ENCODE peak calls at places on chromosomes 2 and 18, in four cellular contexts. S is K562, B is GM12891, U is HepG2. W is an unnamed sample.

GRCh38 chr2:218964041-218964771 is 4.7 kb downstream of the CDK5R2 start:
- DNase-seq in S (peak), B (no peak), U (no peak), W (no peak)

GRCh38 chr2:201139836-201140599 is 24.1 kb downstream of the CFLAR start:
- DNase-seq in S (no peak), B (no peak), U (no peak), W (no peak)

GRCh38 chr2:62466501-62466854 is 39.5 kb downstream of the TMEM17 start:
- DNase-seq in S (no peak), B (no peak), U (no peak), W (no peak)

GRCh38 chr2:219551412-219551811 is 7.6 kb downstream of the TMEM198 start:
- DNase-seq in S (peak), B (no peak), U (no peak), W (no peak)

GRCh38 chr2:187912956-187913355 is 358.7 kb upstream of the TFPI start:
- DNase-seq in S (no peak), B (no peak), U (no peak), W (no peak)

GRCh38 chr2:232901711-232902578 is 31.9 kb downstream of the SNORC start:
- DNase-seq in S (peak), B (no peak), U (peak), W (no peak)

GRCh38 chr2:64992990-64993389 is 3.8 kb downstream of the SLC1A4 start:
- DNase-seq in S (no peak), B (no peak), U (no peak), W (no peak)

GRCh38 chr18:2958819-2959298 is 54.1 kb downstream of the LPIN2 start:
- DNase-seq in S (no peak), B (no peak), U (no peak), W (no peak)

GRCh38 chr18:78178812-78179211 is 800.8 kb upstream of the SALL3 start:
- DNase-seq in S (no peak), B (no peak), U (no peak), W (no peak)

GRCh38 chr2:216551234-216551633 is 52.6 kb downstream of the RPL37A start:
- DNase-seq in S (no peak), B (no peak), U (peak), W (no peak)

GRCh38 chr2:8581048-8581561 is 100.8 kb upstream of the ID2 start:
- DNase-seq in S (no peak), B (no peak), U (no peak), W (no peak)

GRCh38 chr2:203804766-203805484 is 62.6 kb upstream of the CTLA4 start:
- DNase-seq in S (no peak), B (no peak), U (no peak), W (no peak)

GRCh38 chr18:22253156-22253555 is 83.8 kb downstream of the GATA6 start:
- DNase-seq in S (no peak), B (no peak), U (no peak), W (no peak)

GRCh38 chr18:22254088-22254487 is 84.7 kb downstream of the GATA6 start:
- DNase-seq in S (no peak), B (no peak), U (no peak), W (no peak)

GRCh38 chr18:22250591-22250996 is 81.2 kb downstream of the GATA6 start:
- DNase-seq in S (no peak), B (no peak), U (no peak), W (no peak)

GRCh38 chr18:22257022-22257543 is 87.7 kb downstream of the GATA6 start:
- DNase-seq in S (no peak), B (no peak), U (no peak), W (no peak)

DNA sequence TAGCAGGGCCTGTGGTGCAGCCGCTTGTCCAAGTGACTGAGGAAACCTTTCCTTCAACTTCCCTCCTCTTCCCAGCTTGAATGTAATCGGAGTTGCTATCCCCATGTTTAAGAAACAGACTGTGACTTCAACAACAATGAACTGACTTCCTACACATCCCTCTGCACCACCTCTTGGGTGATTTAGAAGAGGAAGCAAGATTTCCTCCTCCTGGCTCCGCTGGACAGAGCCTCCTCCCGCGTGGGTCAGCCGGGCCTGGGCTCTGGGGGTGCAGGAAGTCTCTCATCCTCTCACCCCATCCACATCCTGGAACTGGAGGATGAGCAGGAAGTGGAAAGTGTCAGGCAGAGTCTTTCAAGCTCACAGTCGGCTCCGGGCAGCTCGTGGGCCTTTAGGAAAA is 84.3 kb downstream of the GATA6 start:
- DNase-seq in S (no peak), B (no peak), U (no peak), W (no peak)
- TF ChIP-seq TAF1 in S (no peak), B (no peak), U (no peak), W (no peak)

DNA sequence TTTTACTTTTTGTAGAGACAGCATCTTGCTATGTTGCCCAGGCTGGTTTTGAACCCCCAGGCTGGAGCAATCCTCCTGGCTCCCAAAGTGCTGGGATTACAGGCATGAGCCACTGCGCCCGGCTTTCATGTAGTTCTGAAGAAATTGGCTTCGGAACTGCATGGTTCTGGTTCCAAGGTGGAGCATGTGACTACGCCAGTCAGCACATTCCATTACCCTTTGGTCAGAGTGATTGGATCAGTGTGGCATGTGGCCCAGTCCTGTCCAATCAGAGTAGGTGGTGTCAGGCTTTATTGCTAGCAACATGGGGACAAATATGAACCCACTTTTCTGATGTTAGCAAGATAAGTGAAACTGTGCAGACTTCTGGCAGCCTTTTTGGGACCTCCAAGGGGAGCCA is 16.3 kb upstream of the ATOH8 start:
- DNase-seq in S (no peak), B (no peak), U (peak), W (no peak)
- TF ChIP-seq POLR2AphosphoS5 in S (no peak), B (no peak), U (no peak), W (no peak)

DNA sequence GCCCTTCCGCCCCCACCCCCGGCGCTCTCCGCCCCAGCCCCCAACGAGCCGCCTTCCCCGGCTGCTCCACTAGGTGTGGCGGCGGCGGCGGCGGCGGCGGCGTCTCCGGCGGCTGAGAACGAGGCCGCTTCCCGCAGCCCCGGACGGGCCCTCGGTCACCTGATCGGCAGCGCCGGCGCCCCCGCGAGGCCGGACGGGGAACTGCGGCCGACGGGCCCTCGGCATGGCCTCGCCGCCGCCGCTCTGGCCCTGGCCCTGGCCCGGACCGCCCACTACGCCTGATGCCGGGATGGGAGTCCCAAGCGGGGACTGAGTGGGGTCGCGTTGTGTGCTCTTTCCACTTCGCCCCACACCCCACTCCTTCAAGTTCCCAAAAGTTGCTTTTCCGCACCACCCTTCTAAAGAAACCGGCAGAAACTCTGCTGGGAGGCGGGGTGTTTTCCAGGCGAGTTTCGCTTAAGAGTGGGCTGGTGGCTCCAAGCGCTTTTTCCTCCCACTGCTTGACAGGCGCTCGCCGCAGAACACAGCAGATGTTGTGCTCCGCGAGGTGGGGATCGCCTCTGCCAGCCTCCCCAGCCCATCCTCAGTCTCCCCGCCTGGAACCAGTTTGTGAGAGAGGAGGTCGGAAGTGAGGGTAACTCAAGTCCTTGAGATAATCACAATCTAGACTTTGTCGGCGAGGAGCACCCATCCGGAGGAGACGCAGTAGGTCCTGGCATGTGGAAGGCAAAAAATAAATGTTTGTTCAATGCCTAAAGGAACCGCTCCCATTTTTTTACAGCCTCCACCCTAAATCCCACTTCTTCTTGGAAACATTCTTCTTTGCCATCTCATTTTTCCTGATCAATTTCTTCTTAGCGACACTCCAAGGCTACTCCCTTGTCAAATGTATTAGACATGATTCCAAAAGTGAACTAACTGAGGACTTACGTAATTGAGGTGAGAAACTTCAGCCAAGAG is at the start of gene NCKAP1:
- DNase-seq in S (peak), B (peak), U (peak), W (peak)
- TF ChIP-seq POLR2A in S (peak), B (no peak), U (no peak), W (no peak)

DNA sequence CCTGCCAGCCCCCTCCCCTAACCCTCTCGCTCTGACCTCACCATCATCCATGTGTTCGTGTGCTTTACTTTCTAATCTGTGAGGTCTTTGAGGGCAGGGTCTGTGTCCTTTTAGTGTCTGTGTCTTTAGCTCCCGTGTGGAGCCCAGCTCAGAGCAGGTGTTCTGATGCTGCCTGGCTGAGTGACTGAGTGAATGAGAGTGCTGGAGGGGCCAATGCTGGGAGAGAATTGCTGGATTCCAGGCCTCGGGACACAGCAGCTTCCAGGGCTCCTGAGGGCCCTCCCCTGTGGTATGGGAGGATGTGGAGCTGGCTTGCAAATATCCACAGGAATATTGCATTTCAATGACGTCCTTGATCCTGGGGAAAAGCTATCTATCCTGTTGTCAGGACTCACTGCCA is 160.6 kb downstream of the ANKRD30B start:
- DNase-seq in S (no peak), B (no peak), U (no peak), W (no peak)
- TF ChIP-seq TAF1 in S (no peak), B (no peak), U (no peak), W (no peak)